ENCODE peak calls at places on chromosome 15, in nine cellular contexts. One of them, this sample, is unnamed.
A peak's percentile ranks its signal among the peaks of the same experiment; 100 is the strongest.

GRCh38 chr15:40755821-40756220 is 767 bp upstream of the RMDN3 start:
- DNase-seq in sigmoid colon: no peak
- DNase-seq in neural progenitor cell: no peak
- DNase-seq in heart right ventricle: no peak
- DNase-seq in HFF-Myc: no peak
- DNase-seq in cardiac fibroblast: no peak
- DNase-seq in dorsolateral prefrontal cortex: no peak
- DNase-seq in heart left ventricle: no peak
- DNase-seq in BJ: no peak
- DNase-seq in this sample: no peak

GRCh38 chr15:66822106-66822505 is 120.1 kb downstream of the SMAD6 start:
- DNase-seq in sigmoid colon: no peak
- DNase-seq in neural progenitor cell: no peak
- DNase-seq in heart right ventricle: no peak
- DNase-seq in HFF-Myc: no peak
- DNase-seq in cardiac fibroblast: no peak
- DNase-seq in dorsolateral prefrontal cortex: no peak
- DNase-seq in heart left ventricle: no peak
- DNase-seq in BJ: no peak
- DNase-seq in this sample: no peak

GRCh38 chr15:74614744-74615312 is 808 bp upstream of the CLK3 start:
- DNase-seq in sigmoid colon: peak; percentile 94
- DNase-seq in neural progenitor cell: peak; percentile 93
- DNase-seq in heart right ventricle: peak; percentile 90
- DNase-seq in HFF-Myc: no peak
- DNase-seq in cardiac fibroblast: peak; percentile 80
- DNase-seq in dorsolateral prefrontal cortex: peak; percentile 63
- DNase-seq in heart left ventricle: peak; percentile 93
- DNase-seq in BJ: no peak
- DNase-seq in this sample: no peak

GRCh38 chr15:81887913-81888312 is 157.9 kb downstream of the MEX3B start:
- DNase-seq in sigmoid colon: no peak
- DNase-seq in neural progenitor cell: no peak
- DNase-seq in heart right ventricle: no peak
- DNase-seq in HFF-Myc: peak; percentile 72
- DNase-seq in cardiac fibroblast: peak; percentile 41
- DNase-seq in dorsolateral prefrontal cortex: no peak
- DNase-seq in heart left ventricle: no peak
- DNase-seq in BJ: peak; percentile 31
- DNase-seq in this sample: peak; percentile 62

GRCh38 chr15:31265871-31266711 is 60.5 kb upstream of the KLF13 start:
- DNase-seq in sigmoid colon: peak; percentile 75
- DNase-seq in neural progenitor cell: peak; percentile 3
- DNase-seq in heart right ventricle: peak; percentile 42
- DNase-seq in HFF-Myc: no peak
- DNase-seq in cardiac fibroblast: peak; percentile 19
- DNase-seq in dorsolateral prefrontal cortex: no peak
- DNase-seq in heart left ventricle: peak; percentile 81
- DNase-seq in BJ: peak; percentile 8
- DNase-seq in this sample: peak; percentile 58

GRCh38 chr15:58694641-58695398 is 54.7 kb downstream of the ADAM10 start:
- DNase-seq in sigmoid colon: no peak
- DNase-seq in neural progenitor cell: no peak
- DNase-seq in heart right ventricle: no peak
- DNase-seq in HFF-Myc: no peak
- DNase-seq in cardiac fibroblast: peak; percentile 52
- DNase-seq in dorsolateral prefrontal cortex: no peak
- DNase-seq in heart left ventricle: no peak
- DNase-seq in BJ: no peak
- DNase-seq in this sample: no peak

GRCh38 chr15:72078887-72079286 is 39.1 kb downstream of the MYO9A start:
- DNase-seq in sigmoid colon: no peak
- DNase-seq in neural progenitor cell: no peak
- DNase-seq in heart right ventricle: no peak
- DNase-seq in HFF-Myc: no peak
- DNase-seq in cardiac fibroblast: no peak
- DNase-seq in dorsolateral prefrontal cortex: no peak
- DNase-seq in heart left ventricle: no peak
- DNase-seq in BJ: no peak
- DNase-seq in this sample: no peak

GRCh38 chr15:75065467-75065850 is 42.1 kb downstream of the PPCDC start:
- DNase-seq in sigmoid colon: no peak
- DNase-seq in neural progenitor cell: no peak
- DNase-seq in heart right ventricle: no peak
- DNase-seq in HFF-Myc: no peak
- DNase-seq in cardiac fibroblast: no peak
- DNase-seq in dorsolateral prefrontal cortex: no peak
- DNase-seq in heart left ventricle: no peak
- DNase-seq in BJ: no peak
- DNase-seq in this sample: no peak

GRCh38 chr15:94070341-94071275 is 160.8 kb upstream of the MCTP2 start:
- DNase-seq in sigmoid colon: peak; percentile 81
- DNase-seq in neural progenitor cell: peak; percentile 13
- DNase-seq in heart right ventricle: no peak
- DNase-seq in HFF-Myc: peak; percentile 69
- DNase-seq in cardiac fibroblast: no peak
- DNase-seq in dorsolateral prefrontal cortex: no peak
- DNase-seq in heart left ventricle: peak; percentile 26
- DNase-seq in BJ: peak; percentile 24
- DNase-seq in this sample: no peak

GRCh38 chr15:62360286-62360685 is 195.2 kb upstream of the C2CD4B start:
- DNase-seq in sigmoid colon: no peak
- DNase-seq in neural progenitor cell: no peak
- DNase-seq in heart right ventricle: no peak
- DNase-seq in HFF-Myc: no peak
- DNase-seq in cardiac fibroblast: no peak
- DNase-seq in dorsolateral prefrontal cortex: no peak
- DNase-seq in heart left ventricle: peak; percentile 42
- DNase-seq in BJ: no peak
- DNase-seq in this sample: no peak
- H3K4me3 ChIP-seq in sigmoid colon: no peak overlapping the region
- H3K4me3 ChIP-seq in neural progenitor cell: no peak overlapping the region
- H3K4me3 ChIP-seq in heart right ventricle: no peak overlapping the region
- H3K4me3 ChIP-seq in HFF-Myc: no peak overlapping the region
- H3K4me3 ChIP-seq in cardiac fibroblast: no peak overlapping the region
- H3K4me3 ChIP-seq in dorsolateral prefrontal cortex: no peak overlapping the region
- H3K4me3 ChIP-seq in heart left ventricle: no peak overlapping the region
- H3K4me3 ChIP-seq in BJ: no peak overlapping the region
- H3K4me3 ChIP-seq in this sample: no peak overlapping the region

DNA sequence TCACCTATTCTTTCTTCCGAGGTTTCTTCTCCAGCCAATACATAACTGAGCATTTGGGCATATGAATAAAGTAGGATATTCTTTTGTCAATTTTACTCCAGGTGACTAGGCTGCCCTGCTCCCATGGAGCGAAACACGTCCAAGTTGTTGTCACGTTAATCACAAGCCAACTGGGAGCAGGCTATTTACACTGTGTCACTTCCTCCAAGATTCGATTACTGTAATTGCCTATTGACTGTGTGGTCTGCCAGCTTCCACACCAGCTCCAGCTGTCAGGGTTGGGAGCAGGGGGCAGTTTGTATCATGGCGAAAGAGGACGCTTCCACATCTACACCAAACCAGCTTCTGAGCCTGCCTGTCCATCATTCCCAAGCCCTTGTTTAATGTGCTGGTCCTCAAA is 89.2 kb upstream of the RORA start:
- DNase-seq in sigmoid colon: no peak
- DNase-seq in neural progenitor cell: no peak
- DNase-seq in heart right ventricle: no peak
- DNase-seq in HFF-Myc: no peak
- DNase-seq in cardiac fibroblast: no peak
- DNase-seq in dorsolateral prefrontal cortex: no peak
- DNase-seq in heart left ventricle: no peak
- DNase-seq in BJ: no peak
- DNase-seq in this sample: no peak
- H3K4me3 ChIP-seq in sigmoid colon: no peak overlapping the region
- H3K4me3 ChIP-seq in neural progenitor cell: no peak overlapping the region
- H3K4me3 ChIP-seq in heart right ventricle: no peak overlapping the region
- H3K4me3 ChIP-seq in HFF-Myc: no peak overlapping the region
- H3K4me3 ChIP-seq in cardiac fibroblast: no peak overlapping the region
- H3K4me3 ChIP-seq in dorsolateral prefrontal cortex: no peak overlapping the region
- H3K4me3 ChIP-seq in heart left ventricle: no peak overlapping the region
- H3K4me3 ChIP-seq in BJ: no peak overlapping the region
- H3K4me3 ChIP-seq in this sample: no peak overlapping the region

DNA sequence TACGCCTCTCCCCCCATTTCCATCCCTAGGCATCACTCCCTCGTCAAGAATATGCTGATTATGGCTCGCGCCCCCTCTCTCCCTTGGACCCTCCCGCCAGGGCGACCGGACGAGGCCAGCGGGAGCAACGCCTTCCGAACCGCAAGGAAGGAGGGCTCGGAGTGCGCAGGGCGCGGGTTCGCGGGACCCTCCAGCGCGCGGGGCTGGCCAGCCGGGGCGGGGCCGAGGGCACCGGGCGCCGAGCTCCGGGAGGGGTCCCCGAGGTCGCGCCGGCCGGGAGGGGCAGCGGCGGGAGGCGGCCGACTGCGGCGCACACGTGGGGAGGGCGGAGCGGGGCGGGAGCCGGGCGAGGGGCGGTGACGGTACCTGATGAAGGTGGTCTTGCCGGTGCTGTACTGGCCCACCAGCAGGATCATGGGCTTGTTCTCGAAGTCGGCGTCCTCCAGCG is 440 bp downstream of the EHD4 start:
- DNase-seq in sigmoid colon: no peak
- DNase-seq in neural progenitor cell: peak; percentile 69
- DNase-seq in heart right ventricle: peak; percentile 42
- DNase-seq in HFF-Myc: no peak
- DNase-seq in cardiac fibroblast: no peak
- DNase-seq in dorsolateral prefrontal cortex: no peak
- DNase-seq in heart left ventricle: no peak
- DNase-seq in BJ: no peak
- DNase-seq in this sample: no peak
- H3K4me3 ChIP-seq in sigmoid colon: peak overlapping the region; percentile 83
- H3K4me3 ChIP-seq in neural progenitor cell: peak overlapping the region; percentile 64
- H3K4me3 ChIP-seq in heart right ventricle: peak overlapping the region; percentile 98
- H3K4me3 ChIP-seq in HFF-Myc: peak overlapping the region; percentile 77
- H3K4me3 ChIP-seq in cardiac fibroblast: peak overlapping the region; percentile 100
- H3K4me3 ChIP-seq in dorsolateral prefrontal cortex: peak overlapping the region; percentile 76
- H3K4me3 ChIP-seq in heart left ventricle: peak overlapping the region; percentile 85
- H3K4me3 ChIP-seq in BJ: peak overlapping the region; percentile 59
- H3K4me3 ChIP-seq in this sample: peak overlapping the region; percentile 77

GRCh38 chr15:99124641-99125040 is 19.8 kb downstream of the SYNM start:
- DNase-seq in sigmoid colon: peak; percentile 66
- DNase-seq in neural progenitor cell: no peak
- DNase-seq in heart right ventricle: no peak
- DNase-seq in HFF-Myc: no peak
- DNase-seq in cardiac fibroblast: no peak
- DNase-seq in dorsolateral prefrontal cortex: no peak
- DNase-seq in heart left ventricle: no peak
- DNase-seq in BJ: no peak
- DNase-seq in this sample: no peak

GRCh38 chr15:99121207-99121606 is 16.3 kb downstream of the SYNM start:
- DNase-seq in sigmoid colon: peak; percentile 70
- DNase-seq in neural progenitor cell: no peak
- DNase-seq in heart right ventricle: no peak
- DNase-seq in HFF-Myc: no peak
- DNase-seq in cardiac fibroblast: no peak
- DNase-seq in dorsolateral prefrontal cortex: no peak
- DNase-seq in heart left ventricle: no peak
- DNase-seq in BJ: no peak
- DNase-seq in this sample: no peak

GRCh38 chr15:99121691-99122410 is 17.0 kb downstream of the SYNM start:
- DNase-seq in sigmoid colon: no peak
- DNase-seq in neural progenitor cell: no peak
- DNase-seq in heart right ventricle: no peak
- DNase-seq in HFF-Myc: no peak
- DNase-seq in cardiac fibroblast: no peak
- DNase-seq in dorsolateral prefrontal cortex: no peak
- DNase-seq in heart left ventricle: no peak
- DNase-seq in BJ: no peak
- DNase-seq in this sample: no peak

GRCh38 chr15:99123706-99124451 is 19.0 kb downstream of the SYNM start:
- DNase-seq in sigmoid colon: peak; percentile 97
- DNase-seq in neural progenitor cell: peak; percentile 55
- DNase-seq in heart right ventricle: peak; percentile 82
- DNase-seq in HFF-Myc: peak; percentile 96
- DNase-seq in cardiac fibroblast: peak; percentile 93
- DNase-seq in dorsolateral prefrontal cortex: peak; percentile 96
- DNase-seq in heart left ventricle: peak; percentile 90
- DNase-seq in BJ: peak; percentile 92
- DNase-seq in this sample: peak; percentile 93

DNA sequence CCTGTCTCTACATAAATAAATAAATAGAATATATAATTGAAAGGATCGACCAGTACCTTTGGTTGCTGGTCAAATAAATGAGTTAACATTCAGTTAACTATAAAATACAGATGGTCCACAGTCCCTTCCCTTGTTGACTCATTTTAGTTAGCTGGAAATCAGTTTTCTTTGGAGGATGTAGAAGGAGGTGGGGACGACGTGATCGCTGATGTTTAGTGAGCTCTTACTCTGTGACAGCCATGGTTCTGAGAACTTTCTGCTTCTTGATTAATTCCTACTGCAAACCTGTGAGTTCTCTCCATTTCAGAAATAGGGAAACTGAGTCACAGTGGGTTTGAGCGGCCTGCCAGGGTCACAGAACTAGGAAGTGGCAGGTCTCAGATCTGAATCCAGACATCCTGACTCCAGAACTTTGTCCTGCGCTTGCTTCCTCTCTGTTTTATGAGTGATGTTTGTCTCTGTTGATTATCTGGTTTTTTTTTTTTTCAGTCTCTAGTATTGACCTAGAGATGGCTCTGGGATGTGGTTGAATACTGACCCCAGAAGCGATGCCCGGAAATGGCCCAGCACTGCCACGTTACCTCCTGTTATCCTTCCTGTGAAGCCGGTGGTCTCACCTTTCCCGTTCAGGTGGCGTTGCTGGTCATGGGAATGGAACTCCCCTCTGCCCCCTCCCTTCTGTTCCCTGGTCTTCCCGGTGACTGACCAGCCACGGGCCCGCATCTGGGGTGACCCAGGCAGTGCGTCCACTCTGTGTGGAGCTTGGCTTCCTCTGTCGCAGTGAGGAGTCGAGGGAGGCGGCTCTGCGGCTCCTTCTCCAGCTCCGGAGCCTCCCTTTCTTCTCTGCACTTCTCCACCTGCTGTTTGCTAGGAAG is 18.2 kb downstream of the SYNM start:
- DNase-seq in sigmoid colon: peak; percentile 63
- DNase-seq in neural progenitor cell: no peak
- DNase-seq in heart right ventricle: no peak
- DNase-seq in HFF-Myc: no peak
- DNase-seq in cardiac fibroblast: no peak
- DNase-seq in dorsolateral prefrontal cortex: no peak
- DNase-seq in heart left ventricle: no peak
- DNase-seq in BJ: no peak
- DNase-seq in this sample: no peak
- H3K4me3 ChIP-seq in sigmoid colon: no peak overlapping the region
- H3K4me3 ChIP-seq in neural progenitor cell: no peak overlapping the region
- H3K4me3 ChIP-seq in heart right ventricle: peak overlapping the region; percentile 38
- H3K4me3 ChIP-seq in HFF-Myc: no peak overlapping the region
- H3K4me3 ChIP-seq in cardiac fibroblast: peak overlapping the region; percentile 16
- H3K4me3 ChIP-seq in dorsolateral prefrontal cortex: peak overlapping the region; percentile 50
- H3K4me3 ChIP-seq in heart left ventricle: peak overlapping the region; percentile 51
- H3K4me3 ChIP-seq in BJ: peak overlapping the region; percentile 24
- H3K4me3 ChIP-seq in this sample: peak overlapping the region; percentile 24